ENCODE peak calls at places on chromosomes 5 and 9, in four cellular contexts. D is RWPE1, M is mammary epithelial cell, F is Karpas-422. N is an unnamed sample.
A peak's percentile ranks its signal among the peaks of the same experiment; 100 is the strongest.

GRCh38 chr9:137268538-137269201 is 8.9 kb upstream of the TOR4A start:
- DNase-seq in F (peak; percentile 61), D (no peak), M (no peak), N (peak; percentile 31)

GRCh38 chr5:32710859-32711692 is at the start of gene NPR3:
- DNase-seq in M (no peak), F (no peak), D (peak; percentile 33), N (no peak)

GRCh38 chr9:95091971-95092320 is 225.6 kb downstream of the FANCC start:
- DNase-seq in M (no peak), F (no peak), D (no peak), N (peak; percentile 75)

GRCh38 chr5:14872070-14872989 is 752 bp upstream of the ANKH start:
- DNase-seq in D (no peak), F (peak; percentile 49), M (no peak), N (peak; percentile 27)

GRCh38 chr5:148457183-148457620 is 73.4 kb downstream of the FBXO38 start:
- DNase-seq in D (peak; percentile 54), F (peak; percentile 81), M (no peak), N (no peak)

GRCh38 chr9:70006299-70006698 is 37.3 kb upstream of the MAMDC2 start:
- DNase-seq in F (no peak), M (no peak), D (no peak), N (no peak)

GRCh38 chr5:7869474-7870136 is 657 bp downstream of the MTRR start:
- DNase-seq in F (peak; percentile 63), D (peak; percentile 36), M (peak; percentile 31), N (no peak)

GRCh38 chr9:133888779-133889491 is 103.2 kb downstream of the VAV2 start:
- DNase-seq in F (no peak), M (no peak), D (no peak), N (no peak)

GRCh38 chr9:95511952-95512750 is 4.6 kb downstream of the PTCH1 start:
- DNase-seq in D (no peak), F (peak; percentile 68), M (no peak), N (no peak)

GRCh38 chr5:137649228-137649890 is 86.5 kb downstream of the KLHL3 start:
- DNase-seq in F (no peak), M (no peak), D (no peak), N (peak; percentile 22)

GRCh38 chr9:70408393-70409040 is 5.9 kb downstream of the KLF9 start:
- DNase-seq in F (no peak), D (no peak), M (no peak), N (no peak)

GRCh38 chr5:34499001-34499734 is 157.0 kb upstream of the RAI14 start:
- DNase-seq in D (no peak), M (peak; percentile 76), F (peak; percentile 56), N (peak; percentile 71)

GRCh38 chr9:120839146-120839545 is 3.6 kb downstream of the PSMD5 start:
- DNase-seq in M (no peak), F (no peak), D (no peak), N (no peak)

GRCh38 chr9:21590058-21590996 is 108.2 kb upstream of the IFNE start:
- DNase-seq in M (peak; percentile 12), D (no peak), F (no peak), N (no peak)

GRCh38 chr9:132694144-132694543 is 23.9 kb downstream of the GTF3C4 start:
- DNase-seq in F (peak; percentile 71), D (no peak), M (peak; percentile 24), N (peak; percentile 7)

GRCh38 chr9:93041108-93041802 is 17.2 kb upstream of the SUSD3 start:
- DNase-seq in M (no peak), D (peak; percentile 46), F (peak; percentile 70), N (no peak)

GRCh38 chr9:112554516-112554915 is 67.9 kb downstream of the KIAA1958 start:
- DNase-seq in F (no peak), M (peak; percentile 84), D (no peak), N (peak; percentile 57)

GRCh38 chr9:5879419-5880181 is 11.1 kb upstream of the MLANA start:
- DNase-seq in D (peak; percentile 75), F (no peak), M (peak; percentile 89), N (peak; percentile 56)

GRCh38 chr9:117704597-117704996 is 394 bp downstream of the TLR4 start:
- DNase-seq in D (no peak), F (no peak), M (peak; percentile 14), N (no peak)

GRCh38 chr9:79254900-79255651 is 316.7 kb upstream of the TLE4 start:
- DNase-seq in D (no peak), F (peak; percentile 56), M (no peak), N (no peak)

GRCh38 chr5:92019376-92019990 is 636.4 kb upstream of the ARRDC3 start:
- DNase-seq in D (peak; percentile 48), M (peak; percentile 48), F (no peak), N (peak; percentile 24)

GRCh38 chr5:153256-153655 is 38.0 kb upstream of the LRRC14B start:
- DNase-seq in F (no peak), M (no peak), D (no peak), N (peak; percentile 77)

GRCh38 chr9:80061940-80062339 is 490.2 kb downstream of the TLE4 start:
- DNase-seq in M (peak; percentile 3), D (no peak), F (no peak), N (peak; percentile 97)

GRCh38 chr9:18554244-18554643 is 80.3 kb downstream of the ADAMTSL1 start:
- DNase-seq in F (no peak), M (no peak), D (no peak), N (no peak)

GRCh38 chr5:45521067-45521466 is 175.1 kb downstream of the HCN1 start:
- DNase-seq in F (peak; percentile 56), M (no peak), D (no peak), N (no peak)

GRCh38 chr9:124758691-124759090 is 12.4 kb downstream of the NR6A1 start:
- DNase-seq in D (no peak), F (no peak), M (no peak), N (no peak)
- H3K27ac ChIP-seq in D (no peak overlapping the region), F (no peak overlapping the region), M (no peak overlapping the region), N (no peak overlapping the region)

GRCh38 chr5:11128021-11128420 is 367.0 kb upstream of the DAP start:
- DNase-seq in D (no peak), F (no peak), M (no peak), N (no peak)

GRCh38 chr5:11126844-11127243 is 365.8 kb upstream of the DAP start:
- DNase-seq in F (no peak), M (no peak), D (no peak), N (no peak)

GRCh38 chr5:11130111-11130510 is 369.1 kb upstream of the DAP start:
- DNase-seq in M (no peak), F (no peak), D (no peak), N (no peak)
- H3K27ac ChIP-seq in M (no peak overlapping the region), F (no peak overlapping the region), D (no peak overlapping the region), N (no peak overlapping the region)

GRCh38 chr5:138668981-138669380 is 84.2 kb upstream of the CTNNA1 start:
- DNase-seq in M (no peak), F (no peak), D (no peak), N (no peak)
- H3K27ac ChIP-seq in M (no peak overlapping the region), F (no peak overlapping the region), D (no peak overlapping the region), N (no peak overlapping the region)

DNA sequence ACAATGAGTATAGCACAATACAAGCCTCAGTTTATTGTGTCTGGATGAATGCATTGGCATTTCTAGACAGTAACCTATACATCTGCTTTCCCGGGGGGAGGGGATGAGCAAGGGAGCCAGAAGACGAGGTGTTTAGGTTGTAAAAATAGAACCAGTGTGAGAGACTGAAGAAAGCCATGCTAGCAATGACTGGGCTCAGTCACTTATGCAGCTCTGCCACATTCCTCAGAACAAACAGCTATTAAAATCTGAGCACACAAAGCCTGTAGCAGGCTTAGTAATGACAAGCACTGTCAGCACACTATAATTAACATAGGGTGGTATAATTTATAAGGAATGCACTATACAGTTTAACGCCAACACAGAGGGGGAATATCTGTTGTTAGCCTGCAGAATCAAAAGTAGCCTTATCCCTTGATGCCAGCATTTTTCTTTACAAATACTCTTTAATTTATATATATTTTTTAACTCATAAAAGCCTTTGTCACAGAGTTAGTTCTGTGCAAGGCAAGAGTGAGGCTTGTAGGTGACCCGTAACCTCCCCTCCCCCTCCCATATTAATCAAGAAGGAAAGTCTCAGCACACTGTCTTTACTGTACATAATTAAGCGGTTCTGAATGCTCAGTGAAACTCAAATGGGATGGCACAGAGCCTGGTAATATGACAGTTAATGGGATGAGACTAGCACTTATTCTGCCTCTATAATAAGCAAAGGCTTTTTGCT is 295.4 kb downstream of the CSNK1G3 start:
- DNase-seq in F (no peak), M (no peak), D (peak; percentile 17), N (no peak)
- H3K27ac ChIP-seq in F (peak overlapping the region; percentile 96), M (no peak overlapping the region), D (no peak overlapping the region), N (no peak overlapping the region)

DNA sequence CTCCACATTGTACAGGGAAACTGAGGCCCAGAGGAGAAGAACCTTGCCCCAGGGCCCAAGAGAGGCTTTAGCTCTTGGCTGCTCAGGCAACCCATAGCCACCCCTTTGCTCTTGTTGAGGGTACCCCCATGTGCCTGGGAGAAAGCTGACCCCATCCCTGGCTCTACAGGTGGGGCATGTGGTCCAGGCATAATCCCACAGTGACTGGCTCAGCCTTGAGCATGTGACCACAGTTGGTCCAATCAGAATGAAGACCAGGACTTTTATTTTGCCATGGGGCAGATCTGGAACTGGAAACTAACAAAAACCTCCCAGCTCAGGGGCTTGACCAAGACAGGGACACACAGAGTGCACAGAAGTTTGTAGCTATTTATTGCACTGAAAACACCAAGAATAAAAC is 29.3 kb downstream of the SLC6A7 start:
- DNase-seq in M (no peak), D (peak; percentile 34), F (no peak), N (no peak)
- H3K27ac ChIP-seq in M (no peak overlapping the region), D (no peak overlapping the region), F (no peak overlapping the region), N (no peak overlapping the region)

GRCh38 chr9:130858734-130859705 is 24.0 kb downstream of the ABL1 start:
- DNase-seq in F (no peak), D (no peak), M (no peak), N (no peak)
- H3K27ac ChIP-seq in F (no peak overlapping the region), D (peak overlapping the region; percentile 74), M (no peak overlapping the region), N (peak overlapping the region; percentile 99)